ENCODE peak calls at places on chromosome 10, in nine cellular contexts. One of them, this sample, is unnamed.
A peak's percentile ranks its signal among the peaks of the same experiment; 100 is the strongest.

GRCh38 chr10:99917963-99918825 is 91.6 kb downstream of the DNMBP start:
- DNase-seq in effector CD4-positive, alpha-beta T cell: no peak
- DNase-seq in CD4-positive, alpha-beta memory T cell: no peak
- DNase-seq in GM19239: no peak
- DNase-seq in cardiac fibroblast: peak; percentile 70
- DNase-seq in activated naive CD8-positive, alpha-beta T cell treated with anti-CD3 and anti-CD28 coated beads for 36 hours: no peak
- DNase-seq in HS-5: no peak
- DNase-seq in CD8-positive, alpha-beta memory T cell: no peak
- DNase-seq in nephron progenitor cell: peak; percentile 66
- DNase-seq in this sample: peak; percentile 40

GRCh38 chr10:86535057-86535882 is 13.7 kb upstream of the WAPL start:
- DNase-seq in CD8-positive, alpha-beta memory T cell: no peak
- DNase-seq in HS-5: no peak
- DNase-seq in nephron progenitor cell: peak; percentile 68
- DNase-seq in cardiac fibroblast: peak; percentile 36
- DNase-seq in effector CD4-positive, alpha-beta T cell: no peak
- DNase-seq in CD4-positive, alpha-beta memory T cell: peak; percentile 17
- DNase-seq in GM19239: peak; percentile 50
- DNase-seq in activated naive CD8-positive, alpha-beta T cell treated with anti-CD3 and anti-CD28 coated beads for 36 hours: no peak
- DNase-seq in this sample: peak; percentile 65

GRCh38 chr10:79074732-79075131 is 6.0 kb downstream of the ZMIZ1 start:
- DNase-seq in CD4-positive, alpha-beta memory T cell: no peak
- DNase-seq in HS-5: no peak
- DNase-seq in effector CD4-positive, alpha-beta T cell: no peak
- DNase-seq in cardiac fibroblast: no peak
- DNase-seq in GM19239: no peak
- DNase-seq in nephron progenitor cell: no peak
- DNase-seq in CD8-positive, alpha-beta memory T cell: no peak
- DNase-seq in activated naive CD8-positive, alpha-beta T cell treated with anti-CD3 and anti-CD28 coated beads for 36 hours: no peak
- DNase-seq in this sample: no peak

GRCh38 chr10:63236113-63236935 is 103.2 kb downstream of the NRBF2 start:
- DNase-seq in CD8-positive, alpha-beta memory T cell: no peak
- DNase-seq in nephron progenitor cell: no peak
- DNase-seq in HS-5: peak; percentile 85
- DNase-seq in CD4-positive, alpha-beta memory T cell: peak; percentile 19
- DNase-seq in activated naive CD8-positive, alpha-beta T cell treated with anti-CD3 and anti-CD28 coated beads for 36 hours: no peak
- DNase-seq in GM19239: peak; percentile 16
- DNase-seq in effector CD4-positive, alpha-beta T cell: no peak
- DNase-seq in cardiac fibroblast: peak; percentile 92
- DNase-seq in this sample: no peak

GRCh38 chr10:103917326-103918052 is 495 bp downstream of the STN1 start:
- DNase-seq in nephron progenitor cell: peak; percentile 38
- DNase-seq in activated naive CD8-positive, alpha-beta T cell treated with anti-CD3 and anti-CD28 coated beads for 36 hours: peak; percentile 44
- DNase-seq in cardiac fibroblast: no peak
- DNase-seq in HS-5: no peak
- DNase-seq in effector CD4-positive, alpha-beta T cell: no peak
- DNase-seq in CD4-positive, alpha-beta memory T cell: no peak
- DNase-seq in CD8-positive, alpha-beta memory T cell: no peak
- DNase-seq in GM19239: no peak
- DNase-seq in this sample: peak; percentile 70

GRCh38 chr10:49710966-49711365 is 31.5 kb downstream of the C10orf53 start:
- DNase-seq in CD4-positive, alpha-beta memory T cell: no peak
- DNase-seq in CD8-positive, alpha-beta memory T cell: no peak
- DNase-seq in HS-5: no peak
- DNase-seq in GM19239: no peak
- DNase-seq in activated naive CD8-positive, alpha-beta T cell treated with anti-CD3 and anti-CD28 coated beads for 36 hours: no peak
- DNase-seq in cardiac fibroblast: no peak
- DNase-seq in effector CD4-positive, alpha-beta T cell: no peak
- DNase-seq in nephron progenitor cell: no peak
- DNase-seq in this sample: no peak

GRCh38 chr10:118753331-118753730 is 1.4 kb downstream of the CACUL1 start:
- DNase-seq in cardiac fibroblast: peak; percentile 16
- DNase-seq in effector CD4-positive, alpha-beta T cell: no peak
- DNase-seq in CD4-positive, alpha-beta memory T cell: no peak
- DNase-seq in GM19239: no peak
- DNase-seq in CD8-positive, alpha-beta memory T cell: no peak
- DNase-seq in activated naive CD8-positive, alpha-beta T cell treated with anti-CD3 and anti-CD28 coated beads for 36 hours: no peak
- DNase-seq in HS-5: no peak
- DNase-seq in nephron progenitor cell: no peak
- DNase-seq in this sample: no peak

GRCh38 chr10:29922904-29923303 is 136.5 kb downstream of the JCAD start:
- DNase-seq in effector CD4-positive, alpha-beta T cell: no peak
- DNase-seq in HS-5: no peak
- DNase-seq in activated naive CD8-positive, alpha-beta T cell treated with anti-CD3 and anti-CD28 coated beads for 36 hours: no peak
- DNase-seq in CD8-positive, alpha-beta memory T cell: no peak
- DNase-seq in cardiac fibroblast: no peak
- DNase-seq in CD4-positive, alpha-beta memory T cell: no peak
- DNase-seq in GM19239: no peak
- DNase-seq in nephron progenitor cell: no peak
- DNase-seq in this sample: no peak

GRCh38 chr10:77190275-77190674 is 447.3 kb downstream of the KCNMA1 start:
- DNase-seq in GM19239: no peak
- DNase-seq in CD8-positive, alpha-beta memory T cell: no peak
- DNase-seq in nephron progenitor cell: no peak
- DNase-seq in effector CD4-positive, alpha-beta T cell: no peak
- DNase-seq in activated naive CD8-positive, alpha-beta T cell treated with anti-CD3 and anti-CD28 coated beads for 36 hours: no peak
- DNase-seq in CD4-positive, alpha-beta memory T cell: no peak
- DNase-seq in HS-5: no peak
- DNase-seq in cardiac fibroblast: no peak
- DNase-seq in this sample: no peak

GRCh38 chr10:110786172-110786571 is 85.6 kb upstream of the PDCD4 start:
- DNase-seq in GM19239: no peak
- DNase-seq in activated naive CD8-positive, alpha-beta T cell treated with anti-CD3 and anti-CD28 coated beads for 36 hours: no peak
- DNase-seq in effector CD4-positive, alpha-beta T cell: no peak
- DNase-seq in cardiac fibroblast: no peak
- DNase-seq in nephron progenitor cell: peak; percentile 16
- DNase-seq in HS-5: no peak
- DNase-seq in CD4-positive, alpha-beta memory T cell: no peak
- DNase-seq in CD8-positive, alpha-beta memory T cell: no peak
- DNase-seq in this sample: no peak